ENCODE peak calls at places on chromosome 20, in five cellular contexts. One of them, this sample, is unnamed.

GRCh38 chr20:32761831-32762753 is at the start of gene DNMT3B:
- DNase-seq in H1: peak; percentile 82
- DNase-seq in HepG2: peak; percentile 60
- DNase-seq in NT2/D1: peak; percentile 84
- DNase-seq in GM12878: no peak
- DNase-seq in this sample: peak; percentile 84

GRCh38 chr20:63128367-63128766 is 87.6 kb downstream of the YTHDF1 start:
- DNase-seq in GM12878: no peak
- DNase-seq in NT2/D1: no peak
- DNase-seq in H1: no peak
- DNase-seq in HepG2: no peak
- DNase-seq in this sample: no peak

GRCh38 chr20:36606171-36607116 is 865 bp downstream of the RAB5IF start:
- DNase-seq in HepG2: peak; percentile 88
- DNase-seq in GM12878: no peak
- DNase-seq in H1: no peak
- DNase-seq in NT2/D1: no peak
- DNase-seq in this sample: no peak

GRCh38 chr20:11329271-11329670 is 588.4 kb upstream of the BTBD3 start:
- DNase-seq in HepG2: no peak
- DNase-seq in GM12878: no peak
- DNase-seq in NT2/D1: no peak
- DNase-seq in H1: no peak
- DNase-seq in this sample: no peak

GRCh38 chr20:49984426-49985153 is 1.8 kb downstream of the SNAI1 start:
- DNase-seq in GM12878: no peak
- DNase-seq in HepG2: no peak
- DNase-seq in H1: no peak
- DNase-seq in NT2/D1: no peak
- DNase-seq in this sample: no peak

GRCh38 chr20:1845701-1846100 is 49.5 kb upstream of the SIRPA start:
- DNase-seq in H1: no peak
- DNase-seq in NT2/D1: no peak
- DNase-seq in HepG2: no peak
- DNase-seq in GM12878: no peak
- DNase-seq in this sample: no peak

GRCh38 chr20:19540401-19540800 is 217.7 kb upstream of the RIN2 start:
- DNase-seq in H1: no peak
- DNase-seq in HepG2: no peak
- DNase-seq in NT2/D1: no peak
- DNase-seq in GM12878: no peak
- DNase-seq in this sample: no peak

GRCh38 chr20:34365765-34366213 is 2.7 kb downstream of the ITCH start:
- DNase-seq in HepG2: no peak
- DNase-seq in H1: no peak
- DNase-seq in NT2/D1: no peak
- DNase-seq in GM12878: peak; percentile 79
- DNase-seq in this sample: no peak

GRCh38 chr20:36399147-36399968 is 93.2 kb downstream of the DLGAP4 start:
- DNase-seq in GM12878: no peak
- DNase-seq in H1: peak; percentile 78
- DNase-seq in HepG2: peak; percentile 88
- DNase-seq in NT2/D1: peak; percentile 83
- DNase-seq in this sample: peak; percentile 80

GRCh38 chr20:19889011-19889953 is 127.9 kb upstream of the NAA20 start:
- DNase-seq in NT2/D1: no peak
- DNase-seq in H1: no peak
- DNase-seq in HepG2: no peak
- DNase-seq in GM12878: no peak
- DNase-seq in this sample: no peak

GRCh38 chr20:31803552-31804291 is 15.4 kb upstream of the MYLK2 start:
- DNase-seq in NT2/D1: no peak
- DNase-seq in H1: no peak
- DNase-seq in GM12878: no peak
- DNase-seq in HepG2: no peak
- DNase-seq in this sample: no peak

GRCh38 chr20:33015114-33015491 is 7.6 kb downstream of the BPIFB2 start:
- DNase-seq in NT2/D1: no peak
- DNase-seq in GM12878: no peak
- DNase-seq in H1: no peak
- DNase-seq in HepG2: no peak
- DNase-seq in this sample: no peak

GRCh38 chr20:1440024-1440423 is 26.6 kb downstream of the NSFL1C start:
- DNase-seq in HepG2: peak; percentile 61
- DNase-seq in GM12878: no peak
- DNase-seq in NT2/D1: peak; percentile 38
- DNase-seq in H1: peak; percentile 50
- DNase-seq in this sample: no peak

GRCh38 chr20:58480455-58481356 is 34.5 kb downstream of the APCDD1L start:
- DNase-seq in GM12878: no peak
- DNase-seq in NT2/D1: no peak
- DNase-seq in HepG2: no peak
- DNase-seq in H1: no peak
- DNase-seq in this sample: no peak
- TF ChIP-seq SUZ12 in GM12878: no peak
- TF ChIP-seq SUZ12 in NT2/D1: no peak
- TF ChIP-seq SUZ12 in HepG2: no peak
- TF ChIP-seq SUZ12 in H1: no peak
- TF ChIP-seq SUZ12 in this sample: no peak

GRCh38 chr20:61168605-61169004 is 83.5 kb upstream of the CDH4 start:
- DNase-seq in H1: no peak
- DNase-seq in HepG2: no peak
- DNase-seq in GM12878: no peak
- DNase-seq in NT2/D1: no peak
- DNase-seq in this sample: no peak

GRCh38 chr20:61173267-61173666 is 78.8 kb upstream of the CDH4 start:
- DNase-seq in NT2/D1: no peak
- DNase-seq in HepG2: no peak
- DNase-seq in GM12878: no peak
- DNase-seq in H1: no peak
- DNase-seq in this sample: no peak

GRCh38 chr20:61170521-61170920 is 81.5 kb upstream of the CDH4 start:
- DNase-seq in HepG2: no peak
- DNase-seq in NT2/D1: peak; percentile 74
- DNase-seq in GM12878: no peak
- DNase-seq in H1: peak; percentile 21
- DNase-seq in this sample: no peak

GRCh38 chr20:61170921-61171320 is 81.1 kb upstream of the CDH4 start:
- DNase-seq in H1: no peak
- DNase-seq in GM12878: no peak
- DNase-seq in HepG2: no peak
- DNase-seq in NT2/D1: no peak
- DNase-seq in this sample: no peak

DNA sequence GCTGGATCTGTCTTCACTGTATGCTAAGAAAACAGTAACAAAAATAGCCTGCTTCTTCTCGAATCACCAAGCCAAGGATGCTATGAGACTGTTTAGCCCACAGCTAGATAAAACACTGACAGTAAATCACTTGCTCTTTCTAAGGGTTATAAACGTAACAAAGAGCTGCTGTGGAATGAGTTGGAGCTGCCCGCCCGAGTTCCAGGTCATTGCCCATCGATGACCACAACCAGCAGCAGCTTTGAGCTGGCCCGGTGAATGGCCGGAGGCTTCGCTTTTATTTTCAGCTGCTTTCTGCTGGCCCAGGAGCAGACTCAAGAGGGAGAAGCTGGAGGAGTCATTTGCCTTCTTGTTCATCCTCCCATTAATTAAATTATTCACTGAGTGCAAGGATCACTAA is 82.2 kb upstream of the CDH4 start:
- DNase-seq in GM12878: no peak
- DNase-seq in NT2/D1: no peak
- DNase-seq in H1: no peak
- DNase-seq in HepG2: no peak
- DNase-seq in this sample: no peak
- TF ChIP-seq SUZ12 in GM12878: no peak
- TF ChIP-seq SUZ12 in NT2/D1: no peak
- TF ChIP-seq SUZ12 in H1: no peak
- TF ChIP-seq SUZ12 in HepG2: no peak
- TF ChIP-seq SUZ12 in this sample: no peak

GRCh38 chr20:44683263-44684046 is 31.7 kb upstream of the CCN5 start:
- DNase-seq in GM12878: peak; percentile 45
- DNase-seq in H1: peak; percentile 70
- DNase-seq in NT2/D1: peak; percentile 79
- DNase-seq in HepG2: peak; percentile 63
- DNase-seq in this sample: peak; percentile 76
- TF ChIP-seq SUZ12 in GM12878: no peak
- TF ChIP-seq SUZ12 in H1: no peak
- TF ChIP-seq SUZ12 in NT2/D1: no peak
- TF ChIP-seq SUZ12 in HepG2: no peak
- TF ChIP-seq SUZ12 in this sample: no peak

GRCh38 chr20:57593134-57593886 is 26.9 kb downstream of the ZBP1 start:
- DNase-seq in NT2/D1: no peak
- DNase-seq in HepG2: no peak
- DNase-seq in GM12878: no peak
- DNase-seq in H1: no peak
- DNase-seq in this sample: no peak
- TF ChIP-seq SUZ12 in NT2/D1: no peak
- TF ChIP-seq SUZ12 in HepG2: no peak
- TF ChIP-seq SUZ12 in GM12878: no peak
- TF ChIP-seq SUZ12 in H1: no peak
- TF ChIP-seq SUZ12 in this sample: no peak

GRCh38 chr20:8903655-8904605 is 165.0 kb upstream of the PLCB4 start:
- DNase-seq in GM12878: no peak
- DNase-seq in HepG2: no peak
- DNase-seq in H1: no peak
- DNase-seq in NT2/D1: peak; percentile 11
- DNase-seq in this sample: no peak

GRCh38 chr20:8895472-8895871 is 173.4 kb upstream of the PLCB4 start:
- DNase-seq in GM12878: no peak
- DNase-seq in H1: no peak
- DNase-seq in HepG2: no peak
- DNase-seq in NT2/D1: no peak
- DNase-seq in this sample: no peak

GRCh38 chr20:8898823-8899222 is 170.1 kb upstream of the PLCB4 start:
- DNase-seq in HepG2: no peak
- DNase-seq in H1: no peak
- DNase-seq in GM12878: no peak
- DNase-seq in NT2/D1: no peak
- DNase-seq in this sample: no peak

GRCh38 chr20:8901237-8902025 is 167.5 kb upstream of the PLCB4 start:
- DNase-seq in HepG2: no peak
- DNase-seq in H1: no peak
- DNase-seq in NT2/D1: no peak
- DNase-seq in GM12878: no peak
- DNase-seq in this sample: no peak
- TF ChIP-seq SUZ12 in HepG2: no peak
- TF ChIP-seq SUZ12 in H1: no peak
- TF ChIP-seq SUZ12 in NT2/D1: no peak
- TF ChIP-seq SUZ12 in GM12878: no peak
- TF ChIP-seq SUZ12 in this sample: no peak

GRCh38 chr20:15342987-15343639 is 1005.7 kb upstream of the FLRT3 start:
- DNase-seq in H1: no peak
- DNase-seq in GM12878: no peak
- DNase-seq in HepG2: no peak
- DNase-seq in NT2/D1: no peak
- DNase-seq in this sample: no peak
- TF ChIP-seq SUZ12 in H1: no peak
- TF ChIP-seq SUZ12 in GM12878: no peak
- TF ChIP-seq SUZ12 in HepG2: no peak
- TF ChIP-seq SUZ12 in NT2/D1: no peak
- TF ChIP-seq SUZ12 in this sample: no peak

DNA sequence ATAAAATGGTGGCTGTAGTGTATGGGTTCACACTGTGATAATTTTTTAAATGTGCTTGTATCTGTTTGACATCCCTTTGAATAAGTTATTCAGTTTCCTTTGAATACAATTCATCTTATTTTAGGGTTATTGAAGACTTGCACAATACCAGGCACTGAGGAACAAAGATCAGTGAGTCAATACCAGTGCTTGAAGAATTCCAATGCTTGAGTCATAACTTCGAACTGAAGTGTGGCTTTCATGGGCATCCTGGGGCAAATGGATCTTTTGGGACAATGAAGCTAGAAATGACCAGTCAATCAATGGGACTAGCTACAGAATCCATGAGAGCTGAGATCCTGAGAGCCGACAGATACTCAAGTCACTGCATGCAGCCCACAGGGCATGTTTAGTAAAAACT is 349.9 kb upstream of the FLRT3 start:
- DNase-seq in HepG2: no peak
- DNase-seq in GM12878: no peak
- DNase-seq in H1: no peak
- DNase-seq in NT2/D1: no peak
- DNase-seq in this sample: no peak
- TF ChIP-seq SUZ12 in HepG2: no peak
- TF ChIP-seq SUZ12 in GM12878: no peak
- TF ChIP-seq SUZ12 in H1: no peak
- TF ChIP-seq SUZ12 in NT2/D1: no peak
- TF ChIP-seq SUZ12 in this sample: no peak

DNA sequence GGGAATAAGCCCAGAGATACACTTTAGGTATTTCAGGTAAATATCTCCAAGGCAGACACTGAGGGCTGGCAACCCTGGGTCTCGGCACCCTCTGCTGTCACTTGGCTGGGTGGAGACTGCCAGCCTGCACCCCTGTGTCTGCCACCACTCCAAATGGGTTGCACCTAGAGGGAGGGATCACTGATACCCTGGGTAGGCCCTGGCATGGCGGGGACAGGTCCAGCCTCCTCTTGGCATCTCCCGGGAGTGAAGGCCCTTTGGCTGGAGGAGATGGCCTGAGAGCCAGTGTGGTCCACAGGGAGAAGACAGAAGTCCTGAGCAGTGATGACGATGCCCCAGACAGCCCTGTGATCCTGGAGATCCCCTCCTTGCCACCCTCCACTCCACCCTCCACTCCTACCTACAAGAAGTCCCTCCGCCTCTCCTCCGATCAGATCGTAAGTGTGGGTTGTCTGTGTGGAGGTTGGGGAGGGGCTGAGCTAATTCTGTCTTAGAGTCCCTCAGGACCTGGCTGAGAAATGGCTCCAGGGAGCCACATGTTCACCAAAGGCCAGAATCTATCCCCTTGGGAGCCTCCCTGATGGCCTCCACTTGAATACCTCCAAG is 10.9 kb downstream of the EMILIN3 start:
- DNase-seq in HepG2: no peak
- DNase-seq in GM12878: no peak
- DNase-seq in NT2/D1: no peak
- DNase-seq in H1: no peak
- DNase-seq in this sample: no peak
- TF ChIP-seq SUZ12 in HepG2: no peak
- TF ChIP-seq SUZ12 in GM12878: no peak
- TF ChIP-seq SUZ12 in NT2/D1: no peak
- TF ChIP-seq SUZ12 in H1: no peak
- TF ChIP-seq SUZ12 in this sample: no peak

GRCh38 chr20:9916776-9917175 is 77.9 kb upstream of the PAK5 start:
- DNase-seq in HepG2: no peak
- DNase-seq in H1: no peak
- DNase-seq in GM12878: no peak
- DNase-seq in NT2/D1: no peak
- DNase-seq in this sample: no peak
- TF ChIP-seq SUZ12 in HepG2: no peak
- TF ChIP-seq SUZ12 in H1: no peak
- TF ChIP-seq SUZ12 in GM12878: no peak
- TF ChIP-seq SUZ12 in NT2/D1: no peak
- TF ChIP-seq SUZ12 in this sample: no peak